ENCODE peak calls at places on chromosomes 5 and 9, in six cellular contexts. Z, N, Q, E, L and R are unnamed samples.

GRCh38 chr5:132259061-132259851 is 1.8 kb downstream of the PDLIM4 start:
- DNase-seq in E (no peak), N (peak; percentile 93), Q (peak; percentile 95), Z (peak; percentile 90), L (peak; percentile 93), R (peak; percentile 15)

GRCh38 chr5:469752-470483 is 26.9 kb downstream of the EXOC3 start:
- DNase-seq in E (no peak), Z (no peak), N (peak; percentile 84), L (no peak), Q (no peak), R (no peak)

GRCh38 chr5:132074772-132075718 is 1.5 kb downstream of the CSF2 start:
- DNase-seq in Z (no peak), L (no peak), Q (no peak), E (peak; percentile 24), N (no peak), R (no peak)

GRCh38 chr5:43007246-43007910 is 32.7 kb downstream of the ANXA2R start:
- DNase-seq in Q (peak; percentile 96), Z (peak; percentile 81), E (peak; percentile 71), N (peak; percentile 96), L (peak; percentile 96), R (peak; percentile 74)

GRCh38 chr5:153629027-153629426 is 138.6 kb downstream of the GRIA1 start:
- DNase-seq in Q (peak; percentile 96), L (peak; percentile 97), E (peak; percentile 19), N (no peak), Z (peak; percentile 97), R (no peak)

GRCh38 chr9:87122947-87123685 is 175.8 kb upstream of the GAS1 start:
- DNase-seq in L (peak; percentile 93), N (no peak), Z (peak; percentile 72), E (no peak), Q (peak; percentile 94), R (no peak)

GRCh38 chr9:36328798-36329411 is 70.7 kb upstream of the GNE start:
- DNase-seq in Z (peak; percentile 74), N (no peak), Q (peak; percentile 87), E (peak; percentile 71), L (peak; percentile 87), R (peak; percentile 75)

GRCh38 chr5:144368556-144368955 is 197.9 kb downstream of the KCTD16 start:
- DNase-seq in Z (peak; percentile 48), N (no peak), E (no peak), Q (peak; percentile 44), L (peak; percentile 10), R (no peak)

GRCh38 chr5:17336054-17336453 is 118.6 kb downstream of the BASP1 start:
- DNase-seq in Z (no peak), L (no peak), E (no peak), Q (no peak), N (no peak), R (no peak)

GRCh38 chr5:134432677-134433359 is 21.1 kb upstream of the CDKN2AIPNL start:
- DNase-seq in E (no peak), N (no peak), Z (no peak), L (peak; percentile 16), Q (peak; percentile 49), R (no peak)

GRCh38 chr5:93909356-93909755 is 168.0 kb upstream of the POU5F2 start:
- DNase-seq in Q (no peak), E (no peak), N (no peak), L (peak; percentile 45), Z (no peak), R (no peak)

GRCh38 chr5:154002093-154002492 is 36.6 kb downstream of the FAM114A2 start:
- DNase-seq in Q (peak; percentile 18), N (no peak), E (no peak), L (peak; percentile 98), Z (no peak), R (no peak)

GRCh38 chr5:123012321-123012720 is 24.2 kb downstream of the PPIC start:
- DNase-seq in Q (no peak), L (no peak), Z (no peak), E (no peak), N (no peak), R (no peak)

GRCh38 chr9:120473626-120474025 is 106.3 kb downstream of the CDK5RAP2 start:
- DNase-seq in L (no peak), E (no peak), Z (no peak), N (no peak), Q (no peak), R (no peak)
- TF ChIP-seq CTCF in L (no peak), E (no peak), Z (no peak), N (no peak), Q (no peak), R (no peak)

GRCh38 chr5:113034182-113034773 is 57.7 kb downstream of the DCP2 start:
- DNase-seq in E (no peak), Z (peak; percentile 92), L (peak; percentile 78), Q (peak; percentile 90), N (no peak), R (no peak)
- TF ChIP-seq CTCF in E (no peak), Z (peak; percentile 14), L (no peak), Q (no peak), N (no peak), R (no peak)

GRCh38 chr9:97853844-97854695 is 1.0 kb downstream of the FOXE1 start:
- DNase-seq in N (no peak), E (no peak), Z (peak; percentile 54), Q (peak; percentile 14), L (no peak), R (peak; percentile 61)
- TF ChIP-seq CTCF in N (no peak), E (no peak), Z (peak; percentile 78), Q (no peak), L (no peak), R (no peak)

GRCh38 chr9:122380293-122380692 is 9.5 kb downstream of the PTGS1 start:
- DNase-seq in Q (no peak), N (peak; percentile 53), Z (no peak), E (no peak), L (no peak), R (no peak)

GRCh38 chr9:122381206-122381950 is 10.6 kb downstream of the PTGS1 start:
- DNase-seq in E (no peak), N (peak; percentile 75), Q (no peak), Z (no peak), L (no peak), R (no peak)

GRCh38 chr9:122383992-122384461 is 13.2 kb downstream of the PTGS1 start:
- DNase-seq in L (no peak), Z (peak; percentile 82), E (no peak), Q (peak; percentile 29), N (peak; percentile 73), R (no peak)

GRCh38 chr9:122386316-122386872 is 15.6 kb downstream of the PTGS1 start:
- DNase-seq in Q (no peak), L (no peak), N (peak; percentile 57), E (no peak), Z (no peak), R (no peak)

DNA sequence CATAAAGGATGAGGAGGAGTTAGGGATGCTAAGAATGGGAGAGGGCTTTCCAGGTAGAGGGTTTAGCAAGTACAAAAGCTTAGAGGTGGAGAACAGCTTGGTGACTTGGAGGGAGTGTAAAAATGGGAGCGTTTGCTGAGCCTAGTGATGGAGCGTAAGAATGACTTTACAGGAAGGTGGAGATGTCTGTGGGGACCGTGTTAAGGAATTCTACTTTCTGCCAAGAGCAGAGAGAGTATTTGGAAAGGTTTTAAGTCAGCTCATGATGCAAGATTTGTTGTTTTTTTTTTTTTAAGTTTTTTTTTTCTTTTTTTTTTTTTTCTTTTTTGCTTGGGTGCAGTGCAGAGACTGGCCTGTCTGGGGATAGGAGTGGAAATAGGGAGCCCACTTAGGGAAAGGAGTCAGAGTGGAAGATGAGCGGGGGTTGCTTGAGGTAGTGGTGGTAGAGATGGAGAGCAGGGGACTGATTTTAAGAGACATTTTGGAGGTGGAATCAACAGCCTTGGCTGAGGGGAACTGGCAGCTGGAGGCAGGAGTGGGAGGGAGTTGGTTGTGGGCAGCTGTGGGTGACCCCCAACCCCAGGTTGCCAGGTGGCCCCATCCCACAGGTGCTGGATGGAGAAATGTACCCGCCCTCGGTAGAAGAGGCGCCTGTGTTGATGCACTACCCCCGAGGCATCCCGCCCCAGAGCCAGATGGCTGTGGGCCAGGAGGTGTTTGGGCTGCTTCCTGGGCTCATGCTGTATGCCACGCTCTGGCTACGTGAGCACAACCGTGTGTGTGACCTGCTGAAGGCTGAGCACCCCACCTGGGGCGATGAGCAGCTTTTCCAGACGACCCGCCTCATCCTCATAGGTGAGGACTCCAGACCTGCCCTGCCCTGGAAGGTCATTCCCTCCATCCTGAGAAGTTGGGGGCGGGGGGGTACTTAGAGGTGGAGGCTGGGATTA is 12.4 kb downstream of the PTGS1 start:
- DNase-seq in Q (peak; percentile 65), E (no peak), Z (no peak), N (peak; percentile 79), L (peak; percentile 93), R (no peak)
- TF ChIP-seq CTCF in Q (no peak), E (no peak), Z (no peak), N (no peak), L (no peak), R (no peak)

DNA sequence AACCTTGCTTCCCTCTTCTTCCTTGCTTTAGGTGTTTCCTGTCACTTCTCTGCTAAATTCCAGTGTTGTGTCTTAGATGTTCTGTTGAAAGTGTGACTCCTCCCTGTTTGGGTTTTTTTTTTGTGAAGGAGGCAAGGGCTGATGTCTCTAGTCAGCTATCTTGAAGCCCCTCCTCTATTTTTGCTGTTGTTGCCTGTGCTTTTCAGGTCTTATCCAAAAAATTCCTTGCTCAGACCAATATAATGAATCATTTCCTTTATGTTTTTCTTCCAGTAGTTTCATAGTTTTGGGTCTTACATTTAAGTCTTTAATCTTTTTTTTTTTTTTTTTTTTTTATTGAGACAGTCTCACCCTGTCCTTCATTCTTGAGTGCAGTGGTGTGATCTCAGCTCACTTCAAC is 22.3 kb downstream of the RIC1 start:
- DNase-seq in Q (no peak), Z (no peak), E (no peak), N (no peak), L (peak; percentile 62), R (no peak)
- TF ChIP-seq CTCF in Q (no peak), Z (no peak), E (no peak), N (no peak), L (no peak), R (no peak)